ENCODE peak calls at places on chromosomes 12 and 14, in six cellular contexts. One of them, this sample, is unnamed.

GRCh38 chr14:63180017-63180416 is 24.2 kb upstream of the RHOJ start:
- DNase-seq in neural progenitor cell: no peak
- DNase-seq in right atrium auricular region: no peak
- DNase-seq in GM23248: peak; percentile 37
- DNase-seq in adipocyte: no peak
- DNase-seq in psoas muscle: peak; percentile 27
- DNase-seq in this sample: no peak

GRCh38 chr12:19402743-19403400 is 36.4 kb upstream of the AEBP2 start:
- DNase-seq in neural progenitor cell: no peak
- DNase-seq in right atrium auricular region: no peak
- DNase-seq in GM23248: peak; percentile 49
- DNase-seq in adipocyte: no peak
- DNase-seq in psoas muscle: peak; percentile 25
- DNase-seq in this sample: peak; percentile 31

GRCh38 chr12:95218164-95218851 is 701 bp downstream of the VEZT start:
- DNase-seq in neural progenitor cell: no peak
- DNase-seq in right atrium auricular region: peak; percentile 81
- DNase-seq in GM23248: peak; percentile 86
- DNase-seq in adipocyte: peak; percentile 83
- DNase-seq in psoas muscle: no peak
- DNase-seq in this sample: peak; percentile 73

GRCh38 chr12:27615331-27615891 is 80.8 kb upstream of the REP15 start:
- DNase-seq in neural progenitor cell: no peak
- DNase-seq in right atrium auricular region: no peak
- DNase-seq in GM23248: peak; percentile 74
- DNase-seq in adipocyte: peak; percentile 78
- DNase-seq in psoas muscle: no peak
- DNase-seq in this sample: peak; percentile 21

GRCh38 chr14:35215110-35215872 is 76.9 kb upstream of the PSMA6 start:
- DNase-seq in neural progenitor cell: peak; percentile 50
- DNase-seq in right atrium auricular region: no peak
- DNase-seq in GM23248: peak; percentile 67
- DNase-seq in adipocyte: peak; percentile 84
- DNase-seq in psoas muscle: no peak
- DNase-seq in this sample: peak; percentile 59

GRCh38 chr12:8698132-8698829 is 490 bp downstream of the RIMKLB start:
- DNase-seq in neural progenitor cell: peak; percentile 91
- DNase-seq in right atrium auricular region: no peak
- DNase-seq in GM23248: peak; percentile 86
- DNase-seq in adipocyte: peak; percentile 87
- DNase-seq in psoas muscle: peak; percentile 72
- DNase-seq in this sample: no peak

GRCh38 chr12:41537522-41537921 is 349.4 kb downstream of the PDZRN4 start:
- DNase-seq in neural progenitor cell: no peak
- DNase-seq in right atrium auricular region: no peak
- DNase-seq in GM23248: no peak
- DNase-seq in adipocyte: no peak
- DNase-seq in psoas muscle: no peak
- DNase-seq in this sample: no peak

GRCh38 chr14:25757364-25757763 is 707.4 kb upstream of the STXBP6 start:
- DNase-seq in neural progenitor cell: no peak
- DNase-seq in right atrium auricular region: no peak
- DNase-seq in GM23248: no peak
- DNase-seq in adipocyte: no peak
- DNase-seq in psoas muscle: no peak
- DNase-seq in this sample: no peak

GRCh38 chr12:4723226-4723625 is 3.0 kb downstream of the GALNT8 start:
- DNase-seq in neural progenitor cell: no peak
- DNase-seq in right atrium auricular region: no peak
- DNase-seq in GM23248: no peak
- DNase-seq in adipocyte: no peak
- DNase-seq in psoas muscle: no peak
- DNase-seq in this sample: no peak

GRCh38 chr12:24557738-24558137 is 391.2 kb downstream of the BCAT1 start:
- DNase-seq in neural progenitor cell: no peak
- DNase-seq in right atrium auricular region: no peak
- DNase-seq in GM23248: no peak
- DNase-seq in adipocyte: no peak
- DNase-seq in psoas muscle: no peak
- DNase-seq in this sample: no peak

GRCh38 chr14:105859717-105860614 is 333.6 kb downstream of the TMEM121 start:
- DNase-seq in neural progenitor cell: no peak
- DNase-seq in right atrium auricular region: no peak
- DNase-seq in GM23248: no peak
- DNase-seq in adipocyte: no peak
- DNase-seq in psoas muscle: no peak
- DNase-seq in this sample: no peak

GRCh38 chr12:58171914-58172313 is 230.5 kb downstream of the ATP23 start:
- DNase-seq in neural progenitor cell: no peak
- DNase-seq in right atrium auricular region: no peak
- DNase-seq in GM23248: peak; percentile 15
- DNase-seq in adipocyte: peak; percentile 81
- DNase-seq in psoas muscle: no peak
- DNase-seq in this sample: no peak

GRCh38 chr12:68158427-68158826 is 1.1 kb downstream of the IFNG start:
- DNase-seq in neural progenitor cell: peak; percentile 38
- DNase-seq in right atrium auricular region: no peak
- DNase-seq in GM23248: peak; percentile 29
- DNase-seq in adipocyte: peak; percentile 5
- DNase-seq in psoas muscle: no peak
- DNase-seq in this sample: peak; percentile 52

GRCh38 chr12:63922446-63922845 is 77.9 kb downstream of the SRGAP1 start:
- DNase-seq in neural progenitor cell: no peak
- DNase-seq in right atrium auricular region: no peak
- DNase-seq in GM23248: peak; percentile 61
- DNase-seq in adipocyte: peak; percentile 80
- DNase-seq in psoas muscle: no peak
- DNase-seq in this sample: peak; percentile 83

GRCh38 chr12:106764738-106765137 is 9.7 kb upstream of the RIC8B start:
- DNase-seq in neural progenitor cell: no peak
- DNase-seq in right atrium auricular region: no peak
- DNase-seq in GM23248: peak; percentile 12
- DNase-seq in adipocyte: peak; percentile 15
- DNase-seq in psoas muscle: no peak
- DNase-seq in this sample: peak; percentile 5

GRCh38 chr14:88611878-88612277 is 49.0 kb downstream of the ZC3H14 start:
- DNase-seq in neural progenitor cell: no peak
- DNase-seq in right atrium auricular region: no peak
- DNase-seq in GM23248: peak; percentile 28
- DNase-seq in adipocyte: no peak
- DNase-seq in psoas muscle: no peak
- DNase-seq in this sample: no peak

GRCh38 chr12:65741662-65742480 is 82.4 kb upstream of the HMGA2 start:
- DNase-seq in neural progenitor cell: peak; percentile 70
- DNase-seq in right atrium auricular region: no peak
- DNase-seq in GM23248: peak; percentile 79
- DNase-seq in adipocyte: peak; percentile 76
- DNase-seq in psoas muscle: no peak
- DNase-seq in this sample: peak; percentile 33

GRCh38 chr14:105855893-105856675 is 329.7 kb downstream of the TMEM121 start:
- DNase-seq in neural progenitor cell: no peak
- DNase-seq in right atrium auricular region: peak; percentile 44
- DNase-seq in GM23248: no peak
- DNase-seq in adipocyte: no peak
- DNase-seq in psoas muscle: no peak
- DNase-seq in this sample: no peak

DNA sequence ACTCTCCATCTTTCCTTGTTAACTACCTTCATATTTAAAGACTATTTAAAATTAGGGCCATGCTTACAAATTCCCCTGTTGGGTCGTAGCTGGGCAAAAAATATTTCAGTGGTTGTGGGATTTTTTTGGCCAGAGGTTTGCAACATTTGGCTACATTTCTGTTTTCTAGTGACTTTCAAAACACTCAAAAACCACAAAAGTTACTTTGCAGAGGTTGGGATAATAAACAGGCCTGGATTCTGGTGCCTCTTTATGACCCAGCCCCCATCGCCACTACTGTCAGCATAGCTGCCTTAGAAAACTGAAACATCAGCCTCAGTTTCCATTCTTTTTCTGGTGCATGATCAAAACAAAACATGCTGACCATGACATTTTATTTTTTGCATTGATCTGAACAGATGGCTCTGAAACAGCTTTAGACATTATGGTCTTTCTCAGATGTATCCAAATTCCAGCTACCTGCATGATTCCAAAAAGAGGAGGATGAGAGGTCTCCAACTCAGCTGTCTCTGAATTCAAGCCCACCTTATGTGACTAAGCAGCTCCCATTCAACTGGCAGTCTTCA is 5.2 kb downstream of the DPF3 start:
- DNase-seq in neural progenitor cell: no peak
- DNase-seq in right atrium auricular region: no peak
- DNase-seq in GM23248: peak; percentile 19
- DNase-seq in adipocyte: peak; percentile 61
- DNase-seq in psoas muscle: no peak
- DNase-seq in this sample: no peak
- H3K4me3 ChIP-seq in neural progenitor cell: no peak overlapping the region
- H3K4me3 ChIP-seq in right atrium auricular region: no peak overlapping the region
- H3K4me3 ChIP-seq in GM23248: no peak overlapping the region
- H3K4me3 ChIP-seq in adipocyte: no peak overlapping the region
- H3K4me3 ChIP-seq in psoas muscle: no peak overlapping the region
- H3K4me3 ChIP-seq in this sample: no peak overlapping the region

GRCh38 chr12:111193511-111193910 is 175.4 kb downstream of the PHETA1 start:
- DNase-seq in neural progenitor cell: no peak
- DNase-seq in right atrium auricular region: no peak
- DNase-seq in GM23248: no peak
- DNase-seq in adipocyte: no peak
- DNase-seq in psoas muscle: no peak
- DNase-seq in this sample: no peak
- H3K27me3 ChIP-seq in neural progenitor cell: no peaks in the 10 kb centered on the region
- H3K27me3 ChIP-seq in right atrium auricular region: no peaks in the 10 kb centered on the region
- H3K27me3 ChIP-seq in GM23248: peaks cover 12% of the 10 kb centered on the region
- H3K27me3 ChIP-seq in adipocyte: peaks cover 34% of the 10 kb centered on the region
- H3K27me3 ChIP-seq in psoas muscle: no peaks in the 10 kb centered on the region
- H3K27me3 ChIP-seq in this sample: no peaks in the 10 kb centered on the region

GRCh38 chr14:95877633-95878032 is 1.0 kb downstream of the TUNAR start:
- DNase-seq in neural progenitor cell: no peak
- DNase-seq in right atrium auricular region: no peak
- DNase-seq in GM23248: no peak
- DNase-seq in adipocyte: no peak
- DNase-seq in psoas muscle: no peak
- DNase-seq in this sample: no peak
- H3K4me3 ChIP-seq in neural progenitor cell: peak overlapping the region; percentile 67
- H3K4me3 ChIP-seq in right atrium auricular region: no peak overlapping the region
- H3K4me3 ChIP-seq in GM23248: no peak overlapping the region
- H3K4me3 ChIP-seq in adipocyte: no peak overlapping the region
- H3K4me3 ChIP-seq in psoas muscle: no peak overlapping the region
- H3K4me3 ChIP-seq in this sample: no peak overlapping the region

DNA sequence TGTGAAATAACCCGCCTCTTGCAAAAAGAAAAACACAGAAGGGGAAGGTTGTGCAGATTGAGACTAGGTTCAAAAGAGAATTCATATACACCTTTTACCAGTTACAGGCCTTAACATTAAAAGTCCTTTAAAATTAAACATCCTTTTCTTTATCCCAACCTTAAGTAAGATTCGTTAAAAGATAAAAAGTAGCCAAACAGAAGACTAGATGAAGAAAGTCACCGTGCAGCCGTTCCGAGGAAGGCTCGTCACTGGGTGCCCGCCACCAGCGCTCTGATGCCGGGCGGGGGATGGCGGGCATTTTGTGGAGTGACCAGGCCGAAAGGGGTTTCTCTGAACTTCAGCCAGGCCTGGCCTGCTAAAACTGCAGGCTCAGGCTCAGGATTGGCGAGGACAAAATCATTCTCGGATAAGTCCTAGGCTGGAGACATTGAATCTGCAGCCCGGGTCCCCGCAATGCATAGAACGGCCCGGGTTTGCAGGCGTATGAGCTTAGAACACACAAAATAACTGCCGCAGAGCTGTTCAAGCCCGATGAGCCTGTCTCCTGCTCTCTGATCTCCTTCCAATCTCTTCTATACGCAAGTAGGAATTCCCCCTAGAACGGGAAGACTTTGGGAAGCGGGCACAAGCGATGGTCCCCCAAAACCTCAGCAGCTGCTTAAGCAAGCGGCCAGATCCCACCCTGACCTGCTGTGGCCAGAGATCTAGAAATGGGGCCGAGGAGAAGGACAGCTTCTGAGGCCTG is 1.3 kb downstream of the TBX5 start:
- DNase-seq in neural progenitor cell: no peak
- DNase-seq in right atrium auricular region: no peak
- DNase-seq in GM23248: peak; percentile 62
- DNase-seq in adipocyte: no peak
- DNase-seq in psoas muscle: no peak
- DNase-seq in this sample: no peak
- H3K27me3 ChIP-seq in neural progenitor cell: peaks cover 100% of the 10 kb centered on the region
- H3K27me3 ChIP-seq in right atrium auricular region: no peaks in the 10 kb centered on the region
- H3K27me3 ChIP-seq in GM23248: no peaks in the 10 kb centered on the region
- H3K27me3 ChIP-seq in adipocyte: no peaks in the 10 kb centered on the region
- H3K27me3 ChIP-seq in psoas muscle: no peaks in the 10 kb centered on the region
- H3K27me3 ChIP-seq in this sample: peaks cover 56% of the 10 kb centered on the region

DNA sequence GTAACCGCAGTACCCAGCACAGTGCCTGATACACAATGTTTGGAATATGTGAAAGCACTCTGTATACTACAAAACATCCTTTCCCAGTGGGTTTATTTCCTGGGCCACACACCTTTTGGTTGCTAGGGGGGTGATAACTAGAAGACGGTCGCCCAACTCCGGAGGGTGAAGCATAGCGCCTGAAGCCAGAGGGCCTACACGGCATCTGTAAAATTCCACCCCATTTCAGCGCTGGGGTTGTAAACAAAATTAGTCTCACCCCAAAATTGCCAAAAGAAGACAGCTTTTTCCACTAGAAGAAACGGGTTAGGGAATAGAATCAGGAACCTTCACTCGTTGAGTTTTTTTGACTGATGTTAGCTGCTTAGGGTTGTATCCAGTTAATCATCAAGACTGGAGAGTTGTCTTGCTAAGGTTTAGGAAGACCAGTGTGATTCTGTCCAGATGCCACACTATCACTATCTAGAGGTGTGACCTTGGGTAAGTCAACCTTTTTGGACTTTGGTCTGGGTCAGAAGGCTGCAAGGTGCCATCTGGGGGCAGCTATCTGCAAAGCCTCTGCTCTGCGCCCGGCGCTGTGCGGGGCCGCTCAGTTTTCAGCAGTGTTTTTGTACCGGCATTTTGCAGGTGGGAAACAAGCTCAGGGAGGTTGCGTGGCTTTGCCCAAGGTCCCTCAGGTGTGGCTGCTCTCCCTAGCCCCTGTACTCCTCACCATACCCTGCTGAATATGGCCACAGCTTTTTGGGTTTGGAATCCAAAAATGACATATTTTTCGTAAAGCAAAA is 1.3 kb downstream of the ZNF839 start:
- DNase-seq in neural progenitor cell: no peak
- DNase-seq in right atrium auricular region: no peak
- DNase-seq in GM23248: no peak
- DNase-seq in adipocyte: no peak
- DNase-seq in psoas muscle: no peak
- DNase-seq in this sample: no peak
- H3K4me3 ChIP-seq in neural progenitor cell: peak overlapping the region; percentile 92
- H3K4me3 ChIP-seq in right atrium auricular region: peak overlapping the region; percentile 76
- H3K4me3 ChIP-seq in GM23248: peak overlapping the region; percentile 85
- H3K4me3 ChIP-seq in adipocyte: peak overlapping the region; percentile 94
- H3K4me3 ChIP-seq in psoas muscle: peak overlapping the region; percentile 85
- H3K4me3 ChIP-seq in this sample: peak overlapping the region; percentile 74